ENCODE peak calls at places on chromosome 2, in nine cellular contexts. Y is GM13976, G is cardiac muscle cell, C is fibroblast of pulmonary artery, R is suprapubic skin, O is ovary, H is osteoblast, U is nephron progenitor cell, F is neural progenitor cell. J is an unnamed sample.

GRCh38 chr2:219684721-219685689 is 57.6 kb downstream of the SLC4A3 start:
- DNase-seq in F (peak; percentile 42), O (peak; percentile 86), H (peak; percentile 85), U (peak; percentile 53), C (peak; percentile 83), G (no peak), Y (peak; percentile 65), R (peak; percentile 77), J (peak; percentile 69)

GRCh38 chr2:212005077-212005671 is 533.4 kb downstream of the ERBB4 start:
- DNase-seq in U (peak; percentile 51), F (peak; percentile 58), Y (peak; percentile 12), O (no peak), R (no peak), C (peak; percentile 60), G (peak; percentile 72), H (peak; percentile 85), J (peak; percentile 6)

GRCh38 chr2:226797989-226798421 is 1.6 kb downstream of the IRS1 start:
- DNase-seq in H (peak; percentile 91), U (no peak), C (no peak), G (no peak), R (no peak), F (no peak), O (peak; percentile 53), Y (no peak), J (no peak)

GRCh38 chr2:139836769-139837168 is 1056.6 kb upstream of the NXPH2 start:
- DNase-seq in O (no peak), C (no peak), Y (no peak), F (no peak), H (no peak), R (no peak), G (no peak), U (no peak), J (no peak)

GRCh38 chr2:641501-642430 is 35.4 kb downstream of the TMEM18 start:
- DNase-seq in H (no peak), Y (no peak), F (no peak), R (no peak), C (no peak), O (no peak), U (no peak), G (no peak), J (no peak)

GRCh38 chr2:205776139-205776538 is 93.8 kb downstream of the NRP2 start:
- DNase-seq in G (peak; percentile 30), R (no peak), O (no peak), Y (peak; percentile 70), H (no peak), F (peak; percentile 85), U (peak; percentile 62), C (peak; percentile 46), J (peak; percentile 53)

GRCh38 chr2:18455256-18455862 is 105.1 kb downstream of the RDH14 start:
- DNase-seq in U (peak; percentile 10), G (peak; percentile 40), C (peak; percentile 59), Y (no peak), O (no peak), F (peak; percentile 37), R (no peak), H (no peak), J (no peak)

GRCh38 chr2:217662984-217663602 is 339.7 kb downstream of the TNS1 start:
- DNase-seq in G (no peak), R (no peak), C (no peak), H (no peak), U (no peak), F (no peak), Y (no peak), O (no peak), J (no peak)

GRCh38 chr2:174024524-174025270 is 59.5 kb upstream of the SP3 start:
- DNase-seq in O (peak; percentile 84), U (no peak), F (peak; percentile 80), Y (no peak), R (peak; percentile 88), G (peak; percentile 62), H (no peak), C (peak; percentile 87), J (no peak)

GRCh38 chr2:172408143-172408766 is 19.1 kb upstream of the ITGA6 start:
- DNase-seq in G (no peak), R (no peak), Y (no peak), C (no peak), H (no peak), U (no peak), F (peak; percentile 18), O (no peak), J (no peak)

GRCh38 chr2:44582363-44583008 is 220.7 kb downstream of the CAMKMT start:
- DNase-seq in C (peak; percentile 53), Y (no peak), F (no peak), G (no peak), R (no peak), H (peak; percentile 43), U (no peak), O (no peak), J (no peak)

GRCh38 chr2:9203876-9204275 is 2.7 kb upstream of the ASAP2 start:
- DNase-seq in H (no peak), O (no peak), Y (no peak), U (no peak), G (no peak), R (no peak), C (no peak), F (no peak), J (no peak)

GRCh38 chr2:59276033-59276432 is 1034.9 kb upstream of the FANCL start:
- DNase-seq in H (no peak), C (no peak), R (no peak), U (peak; percentile 5), O (no peak), Y (no peak), G (no peak), F (peak; percentile 46), J (no peak)

GRCh38 chr2:126831234-126832005 is 67.3 kb upstream of the TEX51 start:
- DNase-seq in Y (no peak), G (peak; percentile 9), U (no peak), O (no peak), H (no peak), F (no peak), C (peak; percentile 65), R (no peak), J (no peak)

GRCh38 chr2:201835066-201835465 is 28.7 kb downstream of the CDK15 start:
- DNase-seq in G (no peak), F (no peak), Y (no peak), R (no peak), H (no peak), C (no peak), U (no peak), O (no peak), J (no peak)

GRCh38 chr2:148989882-148990493 is 48.5 kb upstream of the LYPD6B start:
- DNase-seq in C (peak; percentile 91), H (peak; percentile 91), G (peak; percentile 80), R (no peak), U (peak; percentile 50), F (peak; percentile 80), Y (peak; percentile 72), O (peak; percentile 43), J (peak; percentile 73)

GRCh38 chr2:160091381-160091780 is 29.0 kb upstream of the PLA2R1 start:
- DNase-seq in G (no peak), H (peak; percentile 55), R (no peak), O (no peak), U (no peak), F (no peak), C (peak; percentile 68), Y (no peak), J (no peak)

GRCh38 chr2:7884338-7884737 is 797.5 kb upstream of the ID2 start:
- DNase-seq in R (no peak), G (no peak), U (no peak), O (no peak), C (no peak), Y (no peak), H (no peak), F (no peak), J (no peak)

GRCh38 chr2:14292964-14293363 is 339.6 kb upstream of the LRATD1 start:
- DNase-seq in R (no peak), U (no peak), Y (no peak), H (no peak), C (no peak), O (no peak), F (no peak), G (no peak), J (no peak)

DNA sequence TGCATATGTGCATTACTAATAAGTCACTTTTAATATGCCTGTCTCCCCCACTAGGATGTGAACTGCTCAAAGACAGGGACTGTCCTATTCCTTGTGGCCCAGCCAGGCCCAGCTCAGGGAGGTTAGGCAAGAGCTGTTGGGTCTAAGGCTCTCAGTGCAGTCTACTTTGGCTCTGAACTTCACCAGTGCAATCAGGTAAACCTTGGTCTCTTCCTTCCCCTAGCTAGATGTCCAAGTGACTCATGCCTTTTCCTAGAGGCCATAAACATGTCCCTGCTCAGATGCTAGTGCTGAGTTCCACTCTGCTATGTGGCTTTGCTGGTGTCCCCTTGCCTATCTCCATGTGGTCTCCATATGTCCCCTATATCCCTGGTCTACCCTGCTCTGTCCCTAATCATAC is 45.9 kb upstream of the PPP1CB start:
- DNase-seq in O (no peak), F (no peak), C (no peak), U (no peak), R (no peak), Y (no peak), G (no peak), H (no peak), J (no peak)
- TF ChIP-seq CTCF in O (no peak), F (no peak), C (no peak), U (no peak), R (no peak), Y (no peak), G (no peak), H (no peak), J (no peak)

GRCh38 chr2:66563473-66563872 is 128.5 kb downstream of the MEIS1 start:
- DNase-seq in C (no peak), R (no peak), O (no peak), Y (no peak), H (no peak), G (no peak), F (no peak), U (no peak), J (no peak)
- TF ChIP-seq CTCF in C (no peak), R (no peak), O (no peak), Y (no peak), H (no peak), G (no peak), F (no peak), U (no peak), J (no peak)

DNA sequence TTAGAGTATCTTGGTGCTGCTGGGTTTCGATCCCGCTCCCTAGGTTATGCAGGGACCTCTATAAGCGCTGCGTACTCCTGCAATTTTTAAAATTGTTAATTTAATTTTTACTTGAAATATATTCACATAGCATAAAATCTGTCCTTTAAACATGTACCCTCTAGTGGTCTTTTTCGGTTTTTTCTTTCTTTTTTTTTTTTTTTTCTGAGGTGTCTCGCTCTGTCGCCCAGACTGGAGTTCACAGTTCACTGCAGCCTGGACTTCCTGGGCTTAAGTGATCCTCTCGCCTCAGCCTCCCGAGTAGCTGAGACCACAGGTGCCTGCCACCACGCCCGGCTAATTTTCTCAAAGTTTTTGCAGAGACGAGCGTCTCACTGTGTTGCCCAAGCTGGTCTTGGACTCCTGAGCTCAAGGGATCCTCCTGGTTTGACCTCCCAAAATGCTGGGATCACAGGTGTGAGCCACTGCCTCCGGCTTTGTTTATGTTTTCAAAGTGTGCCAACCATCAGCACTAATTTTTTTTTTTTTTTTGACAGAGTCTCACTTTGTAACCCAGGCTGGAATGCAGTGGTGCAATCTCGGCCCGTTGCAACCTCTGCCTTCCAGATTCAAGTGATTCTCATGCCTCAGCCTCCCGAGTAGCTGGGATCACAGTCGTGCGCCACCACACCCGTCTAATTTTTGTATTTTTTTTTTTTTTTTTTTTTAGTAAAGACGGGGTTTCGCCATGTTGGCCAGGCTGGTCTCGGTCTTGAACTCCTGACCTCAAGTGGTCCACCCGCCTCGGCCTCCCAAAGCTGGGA is 585 bp upstream of the MOB1A start:
- DNase-seq in F (peak; percentile 49), G (no peak), Y (no peak), R (no peak), U (peak; percentile 20), H (no peak), O (peak; percentile 18), C (no peak), J (no peak)
- TF ChIP-seq CTCF in F (peak; percentile 56), G (peak; percentile 30), Y (no peak), R (no peak), U (peak; percentile 49), H (peak; percentile 46), O (peak; percentile 3), C (peak; percentile 34), J (no peak)

GRCh38 chr2:151828143-151828889 is at the start of gene ARL5A:
- DNase-seq in F (peak; percentile 96), R (peak; percentile 96), H (peak; percentile 99), U (peak; percentile 96), C (peak; percentile 97), G (peak; percentile 97), O (peak; percentile 94), Y (peak; percentile 97), J (peak; percentile 97)
- TF ChIP-seq CTCF in F (no peak), R (no peak), H (no peak), U (no peak), C (no peak), G (no peak), O (no peak), Y (no peak), J (no peak)